ENCODE peak calls at places on chromosomes 12 and 14, in four cellular contexts. T is ascending aorta, N is GM10248, L is dorsolateral prefrontal cortex. J is an unnamed sample.

GRCh38 chr12:2387051-2387834 is 334.5 kb downstream of the CACNA1C start:
- DNase-seq in N (peak; percentile 36), T (no peak), L (no peak), J (no peak)

GRCh38 chr12:25052191-25053020 is 103.5 kb upstream of the BCAT1 start:
- DNase-seq in L (no peak), T (no peak), N (peak; percentile 60), J (peak; percentile 79)

GRCh38 chr12:106226884-106227640 is 20.8 kb downstream of the CKAP4 start:
- DNase-seq in T (no peak), N (peak; percentile 75), L (no peak), J (no peak)

GRCh38 chr12:7175493-7175892 is 14.0 kb upstream of the PEX5 start:
- DNase-seq in N (no peak), L (no peak), T (no peak), J (no peak)

GRCh38 chr12:121925361-121925725 is 7.0 kb downstream of the CFAP251 start:
- DNase-seq in T (no peak), N (no peak), L (no peak), J (no peak)

GRCh38 chr14:97710726-97711125 is 913.5 kb downstream of the VRK1 start:
- DNase-seq in N (no peak), L (no peak), T (no peak), J (no peak)

GRCh38 chr12:15164997-15165659 is 56.1 kb downstream of the RERG start:
- DNase-seq in L (no peak), T (no peak), N (no peak), J (no peak)

GRCh38 chr12:1797991-1798733 is 22.2 kb upstream of the LRTM2 start:
- DNase-seq in T (no peak), N (no peak), L (no peak), J (no peak)

GRCh38 chr12:129049917-129050316 is 196.6 kb downstream of the GLT1D1 start:
- DNase-seq in N (no peak), L (no peak), T (no peak), J (no peak)

GRCh38 chr14:61561657-61562276 is 133.5 kb upstream of the HIF1A start:
- DNase-seq in N (no peak), T (peak; percentile 59), L (no peak), J (no peak)

GRCh38 chr14:69101331-69101826 is 51.5 kb downstream of the DCAF5 start:
- DNase-seq in N (peak; percentile 15), T (no peak), L (no peak), J (peak; percentile 49)

GRCh38 chr12:89370850-89371249 is 18.5 kb upstream of the DUSP6 start:
- DNase-seq in T (no peak), N (no peak), L (no peak), J (no peak)

GRCh38 chr14:70885343-70886014 is 21.8 kb upstream of the PCNX1 start:
- DNase-seq in T (no peak), L (no peak), N (no peak), J (no peak)

GRCh38 chr14:72741836-72742681 is 151.8 kb downstream of the DPF3 start:
- DNase-seq in T (no peak), L (no peak), N (no peak), J (no peak)

GRCh38 chr14:58099682-58100081 is 52.3 kb downstream of the ARMH4 start:
- DNase-seq in L (no peak), N (no peak), T (no peak), J (no peak)

GRCh38 chr12:93773122-93773871 is 96.1 kb downstream of the CRADD start:
- DNase-seq in L (no peak), N (no peak), T (no peak), J (peak; percentile 95)

GRCh38 chr12:32036477-32037263 is 70.0 kb upstream of the BICD1 start:
- DNase-seq in T (no peak), N (no peak), L (no peak), J (no peak)

GRCh38 chr12:12724421-12725085 is 7.4 kb downstream of the CDKN1B start:
- DNase-seq in T (no peak), L (no peak), N (no peak), J (no peak)

GRCh38 chr12:72271741-72272661 is at the start of gene TRHDE:
- DNase-seq in N (peak; percentile 11), T (no peak), L (peak; percentile 38), J (no peak)

GRCh38 chr14:77988966-77989365 is 181.2 kb upstream of the NRXN3 start:
- DNase-seq in N (no peak), T (no peak), L (peak; percentile 83), J (no peak)

GRCh38 chr14:61477845-61478438 is 156.6 kb downstream of the PRKCH start:
- DNase-seq in T (peak; percentile 81), L (no peak), N (no peak), J (peak; percentile 80)

GRCh38 chr14:55518391-55518790 is 61.6 kb upstream of the KTN1 start:
- DNase-seq in T (no peak), N (no peak), L (no peak), J (no peak)

GRCh38 chr12:50841654-50842531 is 833 bp upstream of the TMPRSS12 start:
- DNase-seq in T (no peak), L (no peak), N (no peak), J (no peak)

GRCh38 chr14:72594099-72594901 is 299.6 kb downstream of the DPF3 start:
- DNase-seq in N (no peak), L (no peak), T (no peak), J (no peak)

GRCh38 chr12:51631021-51631420 is 40.0 kb downstream of the SCN8A start:
- DNase-seq in N (no peak), L (no peak), T (no peak), J (no peak)

GRCh38 chr14:35416108-35416750 is 11.7 kb upstream of the NFKBIA start:
- DNase-seq in N (no peak), L (no peak), T (no peak), J (no peak)

GRCh38 chr12:109775172-109775881 is 57.9 kb downstream of the TRPV4 start:
- DNase-seq in L (peak; percentile 84), N (peak; percentile 75), T (no peak), J (peak; percentile 65)

GRCh38 chr14:90695997-90696681 is 120.1 kb downstream of the TTC7B start:
- DNase-seq in N (no peak), T (no peak), L (no peak), J (no peak)

GRCh38 chr14:64298773-64299172 is 4.6 kb upstream of the ESR2 start:
- DNase-seq in T (no peak), L (no peak), N (no peak), J (no peak)
- TF ChIP-seq CTCF in T (no peak), L (no peak), N (no peak), J (no peak)

GRCh38 chr12:116713529-116713928 is 24.3 kb downstream of the SPRING1 start:
- DNase-seq in L (no peak), N (no peak), T (no peak), J (no peak)
- TF ChIP-seq CTCF in L (no peak), N (no peak), T (no peak), J (no peak)

GRCh38 chr14:105022276-105022670 is 1.4 kb upstream of the CDCA4 start:
- DNase-seq in T (no peak), N (no peak), L (no peak), J (no peak)

GRCh38 chr14:105021656-105022275 is 883 bp upstream of the CDCA4 start:
- DNase-seq in T (no peak), L (peak; percentile 48), N (no peak), J (no peak)

GRCh38 chr14:105018414-105018813 is 2.5 kb downstream of the CDCA4 start:
- DNase-seq in T (no peak), N (peak; percentile 3), L (no peak), J (no peak)

GRCh38 chr14:105020815-105021655 is at the start of gene CDCA4:
- DNase-seq in T (peak; percentile 90), L (peak; percentile 98), N (peak; percentile 99), J (peak; percentile 96)

GRCh38 chr14:105019861-105020814 is 745 bp downstream of the CDCA4 start:
- DNase-seq in L (no peak), T (no peak), N (peak; percentile 57), J (peak; percentile 62)
- TF ChIP-seq CTCF in L (no peak), T (no peak), N (no peak), J (peak; percentile 13)

GRCh38 chr14:29800961-29801360 is 126.7 kb downstream of the PRKD1 start:
- DNase-seq in N (no peak), T (no peak), L (no peak), J (no peak)
- TF ChIP-seq CTCF in N (no peak), T (no peak), L (no peak), J (no peak)